ENCODE peak calls at places on chromosomes 2 and 18, in ten cellular contexts. One of them, this sample, is unnamed.

GRCh38 chr2:190535119-190535439 is 557 bp upstream of the NEMP2 start:
- DNase-seq in A549: no peak
- DNase-seq in H1: no peak
- DNase-seq in WTC11: no peak
- DNase-seq in tibial nerve: no peak
- DNase-seq in B cell: no peak
- DNase-seq in brain microvascular endothelial cell: no peak
- DNase-seq in colonic mucosa: no peak
- DNase-seq in glutamatergic neuron: no peak
- DNase-seq in mammary epithelial cell: no peak
- DNase-seq in this sample: no peak

GRCh38 chr2:58039170-58039611 is 7.4 kb upstream of the VRK2 start:
- DNase-seq in H1: no peak
- DNase-seq in A549: no peak
- DNase-seq in brain microvascular endothelial cell: peak; percentile 26
- DNase-seq in glutamatergic neuron: no peak
- DNase-seq in colonic mucosa: no peak
- DNase-seq in tibial nerve: no peak
- DNase-seq in B cell: peak; percentile 19
- DNase-seq in WTC11: no peak
- DNase-seq in mammary epithelial cell: no peak
- DNase-seq in this sample: no peak

GRCh38 chr2:8447610-8448221 is 234.1 kb upstream of the ID2 start:
- DNase-seq in WTC11: no peak
- DNase-seq in brain microvascular endothelial cell: peak; percentile 29
- DNase-seq in A549: peak; percentile 61
- DNase-seq in B cell: no peak
- DNase-seq in mammary epithelial cell: peak; percentile 10
- DNase-seq in glutamatergic neuron: no peak
- DNase-seq in tibial nerve: no peak
- DNase-seq in H1: no peak
- DNase-seq in colonic mucosa: no peak
- DNase-seq in this sample: no peak

GRCh38 chr2:110717734-110718133 is 14.6 kb upstream of the ACOXL start:
- DNase-seq in H1: no peak
- DNase-seq in glutamatergic neuron: no peak
- DNase-seq in brain microvascular endothelial cell: no peak
- DNase-seq in tibial nerve: peak; percentile 11
- DNase-seq in mammary epithelial cell: no peak
- DNase-seq in WTC11: no peak
- DNase-seq in colonic mucosa: no peak
- DNase-seq in B cell: no peak
- DNase-seq in A549: no peak
- DNase-seq in this sample: no peak

GRCh38 chr2:191645807-191646611 is 31.9 kb upstream of the NABP1 start:
- DNase-seq in brain microvascular endothelial cell: no peak
- DNase-seq in H1: no peak
- DNase-seq in mammary epithelial cell: peak; percentile 85
- DNase-seq in colonic mucosa: no peak
- DNase-seq in A549: no peak
- DNase-seq in B cell: no peak
- DNase-seq in tibial nerve: no peak
- DNase-seq in glutamatergic neuron: no peak
- DNase-seq in WTC11: no peak
- DNase-seq in this sample: no peak

GRCh38 chr2:80517301-80517700 is 212.7 kb upstream of the LRRTM1 start:
- DNase-seq in H1: no peak
- DNase-seq in colonic mucosa: no peak
- DNase-seq in WTC11: no peak
- DNase-seq in mammary epithelial cell: no peak
- DNase-seq in B cell: no peak
- DNase-seq in brain microvascular endothelial cell: no peak
- DNase-seq in A549: no peak
- DNase-seq in glutamatergic neuron: no peak
- DNase-seq in tibial nerve: no peak
- DNase-seq in this sample: no peak

GRCh38 chr2:197264332-197264731 is 46.2 kb downstream of the ANKRD44 start:
- DNase-seq in A549: no peak
- DNase-seq in WTC11: no peak
- DNase-seq in colonic mucosa: no peak
- DNase-seq in tibial nerve: no peak
- DNase-seq in glutamatergic neuron: no peak
- DNase-seq in B cell: no peak
- DNase-seq in brain microvascular endothelial cell: no peak
- DNase-seq in mammary epithelial cell: no peak
- DNase-seq in H1: no peak
- DNase-seq in this sample: no peak

GRCh38 chr2:190947711-190948251 is 66.2 kb downstream of the STAT1 start:
- DNase-seq in colonic mucosa: no peak
- DNase-seq in brain microvascular endothelial cell: peak; percentile 62
- DNase-seq in H1: no peak
- DNase-seq in mammary epithelial cell: peak; percentile 61
- DNase-seq in WTC11: no peak
- DNase-seq in glutamatergic neuron: no peak
- DNase-seq in A549: peak; percentile 75
- DNase-seq in B cell: no peak
- DNase-seq in tibial nerve: no peak
- DNase-seq in this sample: no peak

GRCh38 chr2:151051584-151052220 is 210.0 kb downstream of the RBM43 start:
- DNase-seq in A549: peak; percentile 49
- DNase-seq in mammary epithelial cell: peak; percentile 60
- DNase-seq in tibial nerve: peak; percentile 70
- DNase-seq in brain microvascular endothelial cell: peak; percentile 77
- DNase-seq in WTC11: peak; percentile 25
- DNase-seq in B cell: peak; percentile 20
- DNase-seq in H1: no peak
- DNase-seq in colonic mucosa: peak; percentile 23
- DNase-seq in glutamatergic neuron: no peak
- DNase-seq in this sample: no peak

GRCh38 chr2:221400411-221400810 is 171.7 kb downstream of the EPHA4 start:
- DNase-seq in A549: no peak
- DNase-seq in glutamatergic neuron: no peak
- DNase-seq in WTC11: no peak
- DNase-seq in mammary epithelial cell: no peak
- DNase-seq in brain microvascular endothelial cell: no peak
- DNase-seq in colonic mucosa: no peak
- DNase-seq in H1: no peak
- DNase-seq in B cell: no peak
- DNase-seq in tibial nerve: no peak
- DNase-seq in this sample: no peak

GRCh38 chr2:20208487-20208882 is 16.4 kb downstream of the SDC1 start:
- DNase-seq in B cell: no peak
- DNase-seq in H1: no peak
- DNase-seq in A549: no peak
- DNase-seq in glutamatergic neuron: no peak
- DNase-seq in mammary epithelial cell: no peak
- DNase-seq in brain microvascular endothelial cell: no peak
- DNase-seq in WTC11: no peak
- DNase-seq in colonic mucosa: no peak
- DNase-seq in tibial nerve: no peak
- DNase-seq in this sample: no peak

GRCh38 chr2:12107849-12108420 is 361.5 kb downstream of the LPIN1 start:
- DNase-seq in A549: no peak
- DNase-seq in glutamatergic neuron: no peak
- DNase-seq in B cell: no peak
- DNase-seq in WTC11: no peak
- DNase-seq in tibial nerve: no peak
- DNase-seq in mammary epithelial cell: no peak
- DNase-seq in colonic mucosa: no peak
- DNase-seq in H1: no peak
- DNase-seq in brain microvascular endothelial cell: peak; percentile 7
- DNase-seq in this sample: no peak

DNA sequence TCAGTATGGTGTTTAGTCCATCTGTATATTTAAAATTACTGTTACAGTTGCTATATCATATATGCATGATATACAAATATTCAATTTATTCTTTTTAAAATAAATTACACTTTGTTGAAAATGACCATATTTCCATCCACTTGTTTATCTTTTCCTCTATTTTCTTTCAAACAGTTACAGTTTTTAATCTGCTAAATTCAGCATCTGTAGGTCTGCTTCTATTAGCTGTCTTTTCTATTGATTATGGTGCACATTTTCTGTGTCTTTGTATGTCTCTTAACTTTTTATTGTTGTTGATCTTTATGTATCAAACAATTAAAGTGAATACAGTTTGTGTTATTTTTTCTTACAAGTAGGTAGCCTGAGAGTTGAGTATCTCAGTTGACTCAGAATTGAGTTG is 28.1 kb downstream of the IL18R1 start:
- DNase-seq in WTC11: no peak
- DNase-seq in B cell: no peak
- DNase-seq in A549: no peak
- DNase-seq in brain microvascular endothelial cell: no peak
- DNase-seq in colonic mucosa: no peak
- DNase-seq in glutamatergic neuron: no peak
- DNase-seq in tibial nerve: no peak
- DNase-seq in mammary epithelial cell: no peak
- DNase-seq in H1: no peak
- DNase-seq in this sample: no peak
- TF ChIP-seq CTCF in WTC11: no peak
- TF ChIP-seq CTCF in B cell: no peak
- TF ChIP-seq CTCF in A549: no peak
- TF ChIP-seq CTCF in brain microvascular endothelial cell: no peak
- TF ChIP-seq CTCF in colonic mucosa: no peak
- TF ChIP-seq CTCF in glutamatergic neuron: no peak
- TF ChIP-seq CTCF in tibial nerve: no peak
- TF ChIP-seq CTCF in mammary epithelial cell: no peak
- TF ChIP-seq CTCF in H1: no peak
- TF ChIP-seq CTCF in this sample: no peak

DNA sequence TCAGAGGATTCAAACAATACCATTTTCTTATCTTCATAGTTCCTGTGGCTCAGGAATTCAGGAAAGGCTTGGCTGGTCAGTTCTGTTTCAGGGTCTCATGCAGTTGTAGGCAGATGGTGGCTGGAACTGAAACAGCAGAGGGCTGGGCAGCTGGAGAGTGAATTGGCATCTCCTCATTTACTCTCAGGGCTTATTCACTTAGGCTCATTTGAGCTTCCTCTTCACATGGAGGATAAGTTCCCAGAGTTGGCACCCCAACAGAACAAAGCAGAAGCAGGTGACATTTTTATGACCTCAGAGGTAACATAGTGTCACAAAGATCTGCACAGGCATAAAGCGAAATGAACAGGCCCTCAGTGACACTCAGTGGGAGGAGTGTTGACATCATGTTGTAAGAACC is 66.1 kb downstream of the RBBP8 start:
- DNase-seq in A549: no peak
- DNase-seq in mammary epithelial cell: no peak
- DNase-seq in colonic mucosa: no peak
- DNase-seq in WTC11: no peak
- DNase-seq in brain microvascular endothelial cell: peak; percentile 64
- DNase-seq in tibial nerve: no peak
- DNase-seq in glutamatergic neuron: peak; percentile 41
- DNase-seq in H1: no peak
- DNase-seq in B cell: no peak
- DNase-seq in this sample: no peak
- TF ChIP-seq CTCF in A549: no peak
- TF ChIP-seq CTCF in mammary epithelial cell: no peak
- TF ChIP-seq CTCF in colonic mucosa: no peak
- TF ChIP-seq CTCF in WTC11: no peak
- TF ChIP-seq CTCF in brain microvascular endothelial cell: peak; percentile 14
- TF ChIP-seq CTCF in tibial nerve: no peak
- TF ChIP-seq CTCF in glutamatergic neuron: no peak
- TF ChIP-seq CTCF in H1: no peak
- TF ChIP-seq CTCF in B cell: no peak
- TF ChIP-seq CTCF in this sample: no peak

DNA sequence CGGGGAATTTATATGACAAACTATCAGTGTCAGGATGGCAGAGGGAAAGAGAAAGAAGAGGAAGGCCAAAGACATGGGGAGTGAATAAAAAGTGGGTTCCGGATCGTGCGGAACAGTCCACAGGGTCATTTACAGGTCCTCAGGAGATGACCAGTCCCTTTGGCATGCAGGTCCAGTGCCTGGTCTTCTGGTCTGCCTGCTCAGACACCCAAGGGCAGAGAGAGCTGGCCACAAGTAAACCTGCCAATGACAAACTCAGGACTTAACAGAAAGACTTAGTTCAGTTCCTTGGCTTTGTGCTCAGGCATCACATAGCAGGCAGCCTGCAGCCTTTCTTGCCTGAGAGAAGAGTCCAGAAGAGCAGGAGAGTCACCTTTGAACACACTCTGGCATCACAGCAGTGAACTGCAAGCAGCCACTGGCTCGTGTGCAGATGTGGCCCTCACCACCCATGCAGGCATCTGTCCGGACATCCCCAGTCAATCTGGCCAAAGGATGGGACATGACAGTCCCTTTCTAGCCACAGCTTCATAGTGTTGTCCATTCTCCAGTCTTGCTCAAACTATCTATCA is 14.0 kb downstream of the TMEM127 start:
- DNase-seq in brain microvascular endothelial cell: peak; percentile 97
- DNase-seq in B cell: no peak
- DNase-seq in colonic mucosa: no peak
- DNase-seq in A549: peak; percentile 68
- DNase-seq in tibial nerve: peak; percentile 35
- DNase-seq in mammary epithelial cell: peak; percentile 81
- DNase-seq in glutamatergic neuron: peak; percentile 57
- DNase-seq in H1: no peak
- DNase-seq in WTC11: peak; percentile 29
- DNase-seq in this sample: no peak
- TF ChIP-seq CTCF in brain microvascular endothelial cell: no peak
- TF ChIP-seq CTCF in B cell: no peak
- TF ChIP-seq CTCF in colonic mucosa: no peak
- TF ChIP-seq CTCF in A549: no peak
- TF ChIP-seq CTCF in tibial nerve: no peak
- TF ChIP-seq CTCF in mammary epithelial cell: no peak
- TF ChIP-seq CTCF in glutamatergic neuron: no peak
- TF ChIP-seq CTCF in H1: no peak
- TF ChIP-seq CTCF in WTC11: no peak
- TF ChIP-seq CTCF in this sample: no peak

GRCh38 chr2:106165064-106165463 is 29.0 kb downstream of the UXS1 start:
- DNase-seq in H1: no peak
- DNase-seq in glutamatergic neuron: no peak
- DNase-seq in A549: no peak
- DNase-seq in tibial nerve: no peak
- DNase-seq in mammary epithelial cell: no peak
- DNase-seq in colonic mucosa: no peak
- DNase-seq in B cell: no peak
- DNase-seq in brain microvascular endothelial cell: no peak
- DNase-seq in WTC11: peak; percentile 28
- DNase-seq in this sample: no peak
- TF ChIP-seq CTCF in H1: peak; percentile 48
- TF ChIP-seq CTCF in glutamatergic neuron: no peak
- TF ChIP-seq CTCF in A549: no peak
- TF ChIP-seq CTCF in tibial nerve: no peak
- TF ChIP-seq CTCF in mammary epithelial cell: no peak
- TF ChIP-seq CTCF in colonic mucosa: no peak
- TF ChIP-seq CTCF in B cell: no peak
- TF ChIP-seq CTCF in brain microvascular endothelial cell: peak; percentile 32
- TF ChIP-seq CTCF in WTC11: no peak
- TF ChIP-seq CTCF in this sample: no peak